ENCODE peak calls at places on chromosomes 2 and 18, in four cellular contexts. O, I, A and G are unnamed samples.

GRCh38 chr2:48319863-48320262 is 210.1 kb upstream of the STON1 start:
- DNase-seq in I (no peak), O (no peak), A (no peak), G (no peak)

GRCh38 chr2:7020059-7020458 is 102.8 kb downstream of the RNF144A start:
- DNase-seq in O (no peak), I (no peak), A (no peak), G (no peak)

GRCh38 chr2:231357048-231357447 is 38.5 kb upstream of the B3GNT7 start:
- DNase-seq in A (no peak), I (no peak), O (no peak), G (no peak)

GRCh38 chr2:49028101-49028500 is 126.2 kb downstream of the FSHR start:
- DNase-seq in O (peak; percentile 8), A (no peak), I (no peak), G (no peak)

GRCh38 chr18:58897994-58898393 is 33.3 kb downstream of the ZNF532 start:
- DNase-seq in A (no peak), I (no peak), O (no peak), G (no peak)

GRCh38 chr2:191386938-191387536 is 141.8 kb downstream of the MYO1B start:
- DNase-seq in I (no peak), A (no peak), O (no peak), G (no peak)

GRCh38 chr18:1848716-1849115 is 722.6 kb downstream of the METTL4 start:
- DNase-seq in A (no peak), O (no peak), I (no peak), G (no peak)

GRCh38 chr2:237122214-237122666 is 36.6 kb downstream of the COPS8 start:
- DNase-seq in O (peak; percentile 24), I (peak; percentile 81), A (peak; percentile 54), G (peak; percentile 27)

GRCh38 chr18:78293940-78294401 is 685.6 kb upstream of the SALL3 start:
- DNase-seq in O (no peak), A (no peak), I (no peak), G (no peak)

GRCh38 chr2:88125344-88125923 is 2.4 kb downstream of the FABP1 start:
- DNase-seq in I (no peak), A (no peak), O (no peak), G (no peak)

GRCh38 chr2:207767461-207768167 is 2.1 kb downstream of the FZD5 start:
- DNase-seq in A (peak; percentile 76), O (no peak), I (no peak), G (no peak)

GRCh38 chr2:239884051-239884405 is 141.1 kb downstream of the NDUFA10 start:
- DNase-seq in I (no peak), O (no peak), A (no peak), G (no peak)

GRCh38 chr2:230865766-230866703 is 1.3 kb downstream of the ITM2C start:
- DNase-seq in A (no peak), I (peak; percentile 64), O (no peak), G (no peak)

GRCh38 chr2:239040152-239040761 is 192.4 kb downstream of the TWIST2 start:
- DNase-seq in A (peak; percentile 85), I (no peak), O (no peak), G (no peak)

GRCh38 chr18:62107881-62108280 is 79.0 kb downstream of the PIGN start:
- DNase-seq in A (no peak), O (no peak), I (no peak), G (no peak)

GRCh38 chr2:230913406-230913805 is 11.6 kb downstream of the GPR55 start:
- DNase-seq in A (peak; percentile 40), I (no peak), O (no peak), G (no peak)

GRCh38 chr2:159438284-159438683 is 151.8 kb upstream of the WDSUB1 start:
- DNase-seq in A (no peak), O (no peak), I (no peak), G (no peak)

GRCh38 chr18:58670561-58671121 is 624 bp upstream of the MALT1 start:
- DNase-seq in A (no peak), I (no peak), O (no peak), G (no peak)

GRCh38 chr2:215536476-215536875 is 100.6 kb upstream of the FN1 start:
- DNase-seq in I (no peak), A (no peak), O (no peak), G (no peak)

GRCh38 chr2:225612636-225613035 is 213.1 kb downstream of the NYAP2 start:
- DNase-seq in I (no peak), O (no peak), A (no peak), G (no peak)

GRCh38 chr2:151827564-151828142 is 568 bp downstream of the ARL5A start:
- DNase-seq in O (no peak), I (no peak), A (peak; percentile 23), G (no peak)

GRCh38 chr2:159799833-159800232 is 1.8 kb upstream of the CD302 start:
- DNase-seq in A (peak; percentile 64), I (no peak), O (no peak), G (no peak)

GRCh38 chr2:207149253-207150213 is 16.2 kb downstream of the KLF7 start:
- DNase-seq in O (no peak), A (no peak), I (no peak), G (no peak)

GRCh38 chr2:189115126-189115525 is 64.4 kb downstream of the COL5A2 start:
- DNase-seq in O (no peak), A (no peak), I (no peak), G (no peak)

GRCh38 chr2:164839914-164840457 is 1.6 kb downstream of the COBLL1 start:
- DNase-seq in O (no peak), A (peak; percentile 31), I (no peak), G (no peak)

GRCh38 chr18:35827275-35827929 is 145.1 kb upstream of the RMP24 start:
- DNase-seq in A (no peak), I (no peak), O (no peak), G (no peak)

GRCh38 chr2:142974288-142975024 is 97.0 kb downstream of the KYNU start:
- DNase-seq in A (no peak), I (no peak), O (no peak), G (no peak)

GRCh38 chr2:4628931-4629565 is 925.7 kb downstream of the DCDC2C start:
- DNase-seq in O (no peak), A (no peak), I (no peak), G (no peak)

GRCh38 chr18:20971886-20972267 is 139.7 kb downstream of the ROCK1 start:
- DNase-seq in I (no peak), A (peak; percentile 23), O (no peak), G (no peak)

GRCh38 chr18:3757361-3757760 is 307.4 kb downstream of the TGIF1 start:
- DNase-seq in A (no peak), O (no peak), I (no peak), G (no peak)

GRCh38 chr2:7672685-7673071 is 755.5 kb downstream of the RNF144A start:
- DNase-seq in I (no peak), A (no peak), O (no peak), G (no peak)

GRCh38 chr2:105590780-105591660 is 153.7 kb upstream of the NCK2 start:
- DNase-seq in A (no peak), O (no peak), I (no peak), G (no peak)

GRCh38 chr2:188028739-188029138 is 262.9 kb upstream of the GULP1 start:
- DNase-seq in I (no peak), A (no peak), O (no peak), G (no peak)

GRCh38 chr2:59174536-59175243 is 933.6 kb upstream of the FANCL start:
- DNase-seq in O (no peak), A (no peak), I (no peak), G (no peak)

GRCh38 chr2:196088209-196088608 is 19.6 kb upstream of the DNAH7 start:
- DNase-seq in O (no peak), A (peak; percentile 88), I (no peak), G (no peak)

GRCh38 chr2:230868947-230869690 is 4.4 kb downstream of the ITM2C start:
- DNase-seq in I (peak; percentile 53), A (no peak), O (no peak), G (no peak)

GRCh38 chr2:96839288-96839874 is 4.4 kb downstream of the ANKRD23 start:
- DNase-seq in O (peak; percentile 46), A (no peak), I (peak; percentile 64), G (no peak)

GRCh38 chr2:207257291-207258190 is 91.8 kb upstream of the KLF7 start:
- DNase-seq in O (no peak), I (no peak), A (no peak), G (no peak)

GRCh38 chr18:9417081-9417841 is 58.1 kb upstream of the RALBP1 start:
- DNase-seq in I (peak; percentile 40), A (no peak), O (no peak), G (no peak)

GRCh38 chr18:79395761-79396404 is at the start of gene NFATC1:
- DNase-seq in O (no peak), A (no peak), I (peak; percentile 79), G (no peak)

GRCh38 chr2:229410312-229410711 is 139.2 kb upstream of the PID1 start:
- DNase-seq in I (no peak), A (no peak), O (no peak), G (no peak)
- TF ChIP-seq TAF1 in I (no peak), A (no peak), O (no peak), G (no peak)

GRCh38 chr2:24828641-24829040 is 35.4 kb downstream of the CENPO start:
- DNase-seq in I (no peak), A (no peak), O (peak; percentile 7), G (peak; percentile 19)

GRCh38 chr2:24825883-24826800 is 32.9 kb downstream of the CENPO start:
- DNase-seq in A (no peak), I (peak; percentile 43), O (peak; percentile 15), G (peak; percentile 15)

GRCh38 chr2:24830351-24830750 is 37.1 kb downstream of the CENPO start:
- DNase-seq in I (no peak), O (peak; percentile 3), A (no peak), G (peak; percentile 11)

GRCh38 chr2:24824966-24825882 is 32.0 kb downstream of the CENPO start:
- DNase-seq in O (peak; percentile 30), A (no peak), I (peak; percentile 57), G (peak; percentile 44)

GRCh38 chr2:24827321-24828261 is 34.4 kb downstream of the CENPO start:
- DNase-seq in O (peak; percentile 87), I (peak; percentile 81), A (peak; percentile 84), G (peak; percentile 87)
- TF ChIP-seq POLR2AphosphoS5 in O (no peak), I (peak; percentile 45), A (no peak), G (peak; percentile 36)

DNA sequence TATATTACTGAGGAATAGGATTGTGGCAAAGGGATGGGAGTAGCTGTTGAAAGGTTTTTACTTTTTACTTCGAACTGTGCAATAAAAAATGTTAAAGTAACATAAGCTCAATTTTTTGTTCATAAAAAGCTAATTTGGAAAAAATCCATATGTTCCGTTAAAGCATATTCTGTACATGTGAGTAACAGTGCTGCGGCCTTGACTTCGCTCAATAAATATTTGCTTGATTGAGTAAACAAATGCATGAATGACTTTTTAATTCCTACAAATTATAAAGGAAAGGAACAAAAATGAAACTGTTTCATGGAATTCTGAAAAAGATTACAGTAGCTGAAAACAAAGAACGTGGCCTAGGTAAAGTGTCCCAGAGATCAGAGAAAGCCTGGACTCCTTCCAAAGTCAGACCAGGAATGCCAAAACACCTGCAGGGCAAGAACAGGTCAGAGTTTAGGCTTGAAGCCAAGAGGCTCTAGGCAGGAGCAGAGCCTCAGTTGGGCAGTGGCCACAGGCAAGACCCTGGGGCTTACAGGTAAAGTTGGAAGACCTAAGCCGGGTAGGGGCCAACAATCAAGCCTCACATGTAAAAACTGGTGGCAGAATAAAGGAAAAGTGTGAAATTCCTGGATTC is 44.3 kb upstream of the FIGN start:
- DNase-seq in O (no peak), A (peak; percentile 9), I (no peak), G (no peak)
- TF ChIP-seq TAF1 in O (no peak), A (no peak), I (no peak), G (no peak)

GRCh38 chr2:42314892-42315468 is 46.0 kb downstream of the COX7A2L start:
- DNase-seq in O (no peak), I (no peak), A (no peak), G (no peak)
- TF ChIP-seq POLR2AphosphoS5 in O (no peak), I (no peak), A (no peak), G (no peak)

GRCh38 chr2:171878481-171878993 is 15.5 kb downstream of the SLC25A12 start:
- DNase-seq in I (no peak), O (no peak), A (peak; percentile 56), G (no peak)
- TF ChIP-seq TAF1 in I (no peak), O (no peak), A (no peak), G (no peak)